ENCODE peak calls at places on chromosomes 13 and 19, in seven cellular contexts. One of them, this sample, is unnamed.

GRCh38 chr13:40452741-40453665 is 213.4 kb downstream of the FOXO1 start:
- DNase-seq in spleen: no peak
- DNase-seq in HAP-1: no peak
- DNase-seq in naive thymus-derived CD4-positive, alpha-beta T cell: no peak
- DNase-seq in pancreas: no peak
- DNase-seq in aorta: no peak
- DNase-seq in fibroblast of mammary gland: peak
- DNase-seq in this sample: no peak

GRCh38 chr13:111298214-111298975 is 22.0 kb upstream of the TEX29 start:
- DNase-seq in pancreas: no peak
- DNase-seq in HAP-1: no peak
- DNase-seq in spleen: no peak
- DNase-seq in aorta: no peak
- DNase-seq in naive thymus-derived CD4-positive, alpha-beta T cell: no peak
- DNase-seq in fibroblast of mammary gland: no peak
- DNase-seq in this sample: no peak

GRCh38 chr13:70960841-70961443 is 852.7 kb upstream of the KLHL1 start:
- DNase-seq in naive thymus-derived CD4-positive, alpha-beta T cell: no peak
- DNase-seq in spleen: no peak
- DNase-seq in pancreas: no peak
- DNase-seq in fibroblast of mammary gland: peak
- DNase-seq in aorta: no peak
- DNase-seq in HAP-1: peak
- DNase-seq in this sample: no peak

GRCh38 chr13:113589251-113589960 is 4.9 kb downstream of the TFDP1 start:
- DNase-seq in aorta: peak
- DNase-seq in fibroblast of mammary gland: no peak
- DNase-seq in HAP-1: peak
- DNase-seq in pancreas: no peak
- DNase-seq in spleen: peak
- DNase-seq in naive thymus-derived CD4-positive, alpha-beta T cell: no peak
- DNase-seq in this sample: no peak

GRCh38 chr13:94992277-94992989 is 280.1 kb upstream of the SOX21 start:
- DNase-seq in HAP-1: peak
- DNase-seq in aorta: no peak
- DNase-seq in spleen: no peak
- DNase-seq in naive thymus-derived CD4-positive, alpha-beta T cell: no peak
- DNase-seq in pancreas: no peak
- DNase-seq in fibroblast of mammary gland: peak
- DNase-seq in this sample: no peak

GRCh38 chr19:49149652-49150105 is 5.5 kb downstream of the HRC start:
- DNase-seq in aorta: peak
- DNase-seq in naive thymus-derived CD4-positive, alpha-beta T cell: no peak
- DNase-seq in fibroblast of mammary gland: peak
- DNase-seq in HAP-1: peak
- DNase-seq in pancreas: peak
- DNase-seq in spleen: no peak
- DNase-seq in this sample: no peak

GRCh38 chr19:44774614-44775013 is 3.1 kb upstream of the CBLC start:
- DNase-seq in fibroblast of mammary gland: peak
- DNase-seq in naive thymus-derived CD4-positive, alpha-beta T cell: no peak
- DNase-seq in HAP-1: no peak
- DNase-seq in pancreas: no peak
- DNase-seq in aorta: no peak
- DNase-seq in spleen: no peak
- DNase-seq in this sample: no peak

GRCh38 chr13:108496364-108497215 is 132.8 kb upstream of the MYO16 start:
- DNase-seq in naive thymus-derived CD4-positive, alpha-beta T cell: no peak
- DNase-seq in HAP-1: no peak
- DNase-seq in fibroblast of mammary gland: peak
- DNase-seq in spleen: no peak
- DNase-seq in aorta: no peak
- DNase-seq in pancreas: no peak
- DNase-seq in this sample: no peak

GRCh38 chr19:40465025-40465780 is at the start of gene BLVRB:
- DNase-seq in pancreas: no peak
- DNase-seq in fibroblast of mammary gland: peak
- DNase-seq in HAP-1: no peak
- DNase-seq in spleen: no peak
- DNase-seq in naive thymus-derived CD4-positive, alpha-beta T cell: no peak
- DNase-seq in aorta: no peak
- DNase-seq in this sample: no peak

GRCh38 chr13:21884965-21885567 is 214.2 kb downstream of the FGF9 start:
- DNase-seq in pancreas: no peak
- DNase-seq in fibroblast of mammary gland: no peak
- DNase-seq in aorta: no peak
- DNase-seq in spleen: no peak
- DNase-seq in naive thymus-derived CD4-positive, alpha-beta T cell: no peak
- DNase-seq in HAP-1: no peak
- DNase-seq in this sample: no peak

DNA sequence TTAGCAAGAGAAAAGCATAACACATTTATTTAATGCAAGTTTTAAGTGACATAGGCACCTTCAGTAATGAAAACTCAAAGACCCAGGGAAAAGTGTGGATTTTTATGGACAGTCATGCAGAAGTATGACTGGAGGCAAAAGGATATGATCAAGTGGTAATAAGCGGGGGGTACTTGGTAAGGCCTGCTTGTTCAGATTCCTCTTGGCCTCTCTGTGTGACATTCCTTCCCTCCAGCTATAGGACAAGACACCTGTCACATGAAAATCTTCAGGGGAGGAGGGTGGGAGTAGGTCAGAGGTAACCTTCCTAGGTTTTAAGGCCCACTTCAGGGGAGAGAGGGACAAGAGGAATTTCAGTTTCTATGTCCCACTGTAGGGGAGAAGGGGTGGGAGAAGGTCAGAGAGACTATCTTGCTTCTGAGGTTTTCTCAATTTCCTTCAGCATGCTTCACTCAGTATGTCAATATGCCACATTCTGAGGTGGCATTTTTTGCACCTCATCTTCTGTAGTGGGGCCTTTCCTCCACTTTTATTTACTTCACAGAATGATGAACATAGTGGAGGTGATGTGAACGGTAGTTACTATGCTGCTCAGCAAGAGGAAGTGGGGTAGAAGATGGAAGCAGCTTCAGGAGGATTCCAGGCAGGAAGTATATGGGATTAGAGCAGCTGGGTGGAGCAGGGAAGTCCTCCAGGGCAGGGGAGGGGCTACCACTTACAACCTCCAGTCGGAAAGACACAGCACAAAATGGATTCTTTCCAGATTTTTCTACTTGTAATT is 73.2 kb upstream of the RFC3 start:
- DNase-seq in HAP-1: peak
- DNase-seq in aorta: no peak
- DNase-seq in naive thymus-derived CD4-positive, alpha-beta T cell: no peak
- DNase-seq in spleen: no peak
- DNase-seq in pancreas: peak
- DNase-seq in fibroblast of mammary gland: no peak
- DNase-seq in this sample: no peak
- H3K4me3 ChIP-seq in HAP-1: no peak
- H3K4me3 ChIP-seq in aorta: no peak
- H3K4me3 ChIP-seq in naive thymus-derived CD4-positive, alpha-beta T cell: no peak
- H3K4me3 ChIP-seq in spleen: no peak
- H3K4me3 ChIP-seq in pancreas: no peak
- H3K4me3 ChIP-seq in fibroblast of mammary gland: no peak
- H3K4me3 ChIP-seq in this sample: no peak

GRCh38 chr13:20161951-20162300 is 1.1 kb upstream of the GJA3 start:
- DNase-seq in aorta: no peak
- DNase-seq in fibroblast of mammary gland: no peak
- DNase-seq in spleen: no peak
- DNase-seq in naive thymus-derived CD4-positive, alpha-beta T cell: no peak
- DNase-seq in pancreas: no peak
- DNase-seq in HAP-1: no peak
- DNase-seq in this sample: no peak
- H3K4me3 ChIP-seq in aorta: no peak
- H3K4me3 ChIP-seq in fibroblast of mammary gland: no peak
- H3K4me3 ChIP-seq in spleen: peak
- H3K4me3 ChIP-seq in naive thymus-derived CD4-positive, alpha-beta T cell: peak
- H3K4me3 ChIP-seq in pancreas: no peak
- H3K4me3 ChIP-seq in HAP-1: no peak
- H3K4me3 ChIP-seq in this sample: no peak

DNA sequence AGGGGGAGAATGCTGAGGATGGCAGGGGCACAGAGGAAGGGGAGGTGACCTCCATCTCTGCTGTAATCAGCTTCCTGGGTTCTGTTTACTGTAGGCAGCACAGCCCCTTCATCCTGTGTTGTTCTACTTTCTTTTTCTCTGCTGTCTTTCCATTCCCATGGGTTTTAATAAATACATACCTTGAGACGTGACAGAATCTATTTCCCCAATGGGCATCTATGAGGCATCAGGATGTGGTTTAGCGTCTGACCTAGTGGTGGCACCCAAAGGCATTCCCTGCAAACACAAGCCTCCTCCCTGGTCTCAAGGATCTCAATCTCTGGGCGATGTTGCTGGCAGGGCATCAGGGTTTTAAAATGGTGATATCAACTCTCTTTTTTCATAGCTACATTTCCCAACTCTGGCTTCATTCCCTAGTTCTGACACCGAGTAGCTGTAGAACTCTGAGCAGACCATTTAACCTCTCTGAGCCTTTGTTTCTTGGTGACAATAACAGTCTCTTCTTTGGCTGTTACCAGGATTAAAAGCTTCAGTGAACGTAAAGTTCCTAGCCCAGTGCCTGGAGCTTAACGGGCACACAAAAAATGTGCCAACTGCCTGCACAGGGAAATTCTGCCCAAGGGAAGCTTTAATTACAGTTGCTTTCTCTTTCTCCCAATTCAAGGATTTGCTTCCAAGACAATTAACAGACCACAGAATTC is 60.9 kb downstream of the ALOX5AP start:
- DNase-seq in aorta: no peak
- DNase-seq in HAP-1: no peak
- DNase-seq in naive thymus-derived CD4-positive, alpha-beta T cell: no peak
- DNase-seq in spleen: no peak
- DNase-seq in fibroblast of mammary gland: peak
- DNase-seq in pancreas: no peak
- DNase-seq in this sample: no peak
- H3K4me3 ChIP-seq in aorta: no peak
- H3K4me3 ChIP-seq in HAP-1: no peak
- H3K4me3 ChIP-seq in naive thymus-derived CD4-positive, alpha-beta T cell: no peak
- H3K4me3 ChIP-seq in spleen: no peak
- H3K4me3 ChIP-seq in fibroblast of mammary gland: no peak
- H3K4me3 ChIP-seq in pancreas: peak
- H3K4me3 ChIP-seq in this sample: no peak

GRCh38 chr13:37598572-37598971 is at the start of gene POSTN:
- DNase-seq in naive thymus-derived CD4-positive, alpha-beta T cell: no peak
- DNase-seq in spleen: no peak
- DNase-seq in fibroblast of mammary gland: peak
- DNase-seq in aorta: no peak
- DNase-seq in HAP-1: no peak
- DNase-seq in pancreas: no peak
- DNase-seq in this sample: no peak
- H3K4me3 ChIP-seq in naive thymus-derived CD4-positive, alpha-beta T cell: no peak
- H3K4me3 ChIP-seq in spleen: no peak
- H3K4me3 ChIP-seq in fibroblast of mammary gland: peak
- H3K4me3 ChIP-seq in aorta: peak
- H3K4me3 ChIP-seq in HAP-1: no peak
- H3K4me3 ChIP-seq in pancreas: no peak
- H3K4me3 ChIP-seq in this sample: no peak

This sample was measured in Peyer's patch.